ENCODE peak calls at places on chromosomes 4 and X, in five cellular contexts. One of them, this sample, is unnamed.
A peak's percentile ranks its signal among the peaks of the same experiment; 100 is the strongest.

GRCh38 chrX:120736989-120737388 is 107.1 kb upstream of the C1GALT1C1 start:
- DNase-seq in hepatocyte: no peak
- DNase-seq in NCI-H1417: no peak
- DNase-seq in SW 1271: no peak
- DNase-seq in ovary: no peak
- DNase-seq in this sample: no peak

GRCh38 chr4:88158360-88159136 is at the start of gene ABCG2:
- DNase-seq in hepatocyte: peak; percentile 62
- DNase-seq in NCI-H1417: peak; percentile 68
- DNase-seq in SW 1271: no peak
- DNase-seq in ovary: peak; percentile 43
- DNase-seq in this sample: peak; percentile 66

GRCh38 chr4:146243141-146243882 is 29.0 kb downstream of the REELD1 start:
- DNase-seq in hepatocyte: no peak
- DNase-seq in NCI-H1417: no peak
- DNase-seq in SW 1271: peak; percentile 33
- DNase-seq in ovary: peak; percentile 30
- DNase-seq in this sample: no peak

GRCh38 chr4:84019626-84020025 is 479.5 kb downstream of the NKX6-1 start:
- DNase-seq in hepatocyte: no peak
- DNase-seq in NCI-H1417: no peak
- DNase-seq in SW 1271: no peak
- DNase-seq in ovary: no peak
- DNase-seq in this sample: no peak

GRCh38 chr4:87025023-87025613 is 90.3 kb downstream of the AFF1 start:
- DNase-seq in hepatocyte: no peak
- DNase-seq in NCI-H1417: no peak
- DNase-seq in SW 1271: no peak
- DNase-seq in ovary: no peak
- DNase-seq in this sample: no peak

GRCh38 chrX:15749642-15750610 is 11.9 kb downstream of the CA5B start:
- DNase-seq in hepatocyte: no peak
- DNase-seq in NCI-H1417: no peak
- DNase-seq in SW 1271: no peak
- DNase-seq in ovary: no peak
- DNase-seq in this sample: no peak

GRCh38 chr4:136562842-136563241 is 969.5 kb downstream of the PCDH18 start:
- DNase-seq in hepatocyte: no peak
- DNase-seq in NCI-H1417: no peak
- DNase-seq in SW 1271: no peak
- DNase-seq in ovary: no peak
- DNase-seq in this sample: no peak

GRCh38 chr4:137960371-137961050 is 281.6 kb downstream of the SLC7A11 start:
- DNase-seq in hepatocyte: no peak
- DNase-seq in NCI-H1417: no peak
- DNase-seq in SW 1271: no peak
- DNase-seq in ovary: no peak
- DNase-seq in this sample: no peak

GRCh38 chrX:39212456-39212855 is 411.2 kb downstream of the MID1IP1 start:
- DNase-seq in hepatocyte: no peak
- DNase-seq in NCI-H1417: no peak
- DNase-seq in SW 1271: no peak
- DNase-seq in ovary: no peak
- DNase-seq in this sample: no peak

GRCh38 chr4:165464338-165464737 is 85.5 kb downstream of the CPE start:
- DNase-seq in hepatocyte: no peak
- DNase-seq in NCI-H1417: peak; percentile 20
- DNase-seq in SW 1271: no peak
- DNase-seq in ovary: no peak
- DNase-seq in this sample: peak; percentile 76

GRCh38 chrX:2682582-2683177 is 8.4 kb upstream of the CD99 start:
- DNase-seq in hepatocyte: no peak
- DNase-seq in NCI-H1417: no peak
- DNase-seq in SW 1271: no peak
- DNase-seq in ovary: no peak
- DNase-seq in this sample: no peak

GRCh38 chrX:56947695-56948094 is 47.6 kb downstream of the SPIN3 start:
- DNase-seq in hepatocyte: no peak
- DNase-seq in NCI-H1417: no peak
- DNase-seq in SW 1271: no peak
- DNase-seq in ovary: no peak
- DNase-seq in this sample: no peak

GRCh38 chr4:69096111-69096656 is at the start of gene UGT2B7:
- DNase-seq in hepatocyte: no peak
- DNase-seq in NCI-H1417: no peak
- DNase-seq in SW 1271: no peak
- DNase-seq in ovary: no peak
- DNase-seq in this sample: no peak

GRCh38 chr4:1746265-1746691 is 25.0 kb downstream of the TACC3 start:
- DNase-seq in hepatocyte: peak; percentile 88
- DNase-seq in NCI-H1417: peak; percentile 44
- DNase-seq in SW 1271: peak; percentile 63
- DNase-seq in ovary: peak; percentile 73
- DNase-seq in this sample: peak; percentile 81

GRCh38 chr4:56360071-56360470 is 27.2 kb downstream of the AASDH start:
- DNase-seq in hepatocyte: no peak
- DNase-seq in NCI-H1417: no peak
- DNase-seq in SW 1271: no peak
- DNase-seq in ovary: no peak
- DNase-seq in this sample: no peak

GRCh38 chr4:3403104-3403906 is 38.5 kb upstream of the HGFAC start:
- DNase-seq in hepatocyte: no peak
- DNase-seq in NCI-H1417: no peak
- DNase-seq in SW 1271: no peak
- DNase-seq in ovary: no peak
- DNase-seq in this sample: no peak

GRCh38 chr4:143046454-143046853 is 138.3 kb upstream of the USP38 start:
- DNase-seq in hepatocyte: peak; percentile 19
- DNase-seq in NCI-H1417: no peak
- DNase-seq in SW 1271: no peak
- DNase-seq in ovary: no peak
- DNase-seq in this sample: no peak

GRCh38 chrX:75893281-75893680 is 108.2 kb upstream of the MAGEE2 start:
- DNase-seq in hepatocyte: no peak
- DNase-seq in NCI-H1417: no peak
- DNase-seq in SW 1271: no peak
- DNase-seq in ovary: no peak
- DNase-seq in this sample: no peak

GRCh38 chrX:149631293-149632165 is at the start of gene TMEM185A:
- DNase-seq in hepatocyte: peak; percentile 81
- DNase-seq in NCI-H1417: peak; percentile 69
- DNase-seq in SW 1271: peak; percentile 48
- DNase-seq in ovary: peak; percentile 68
- DNase-seq in this sample: peak; percentile 56

GRCh38 chrX:118565853-118566252 is 70.2 kb downstream of the DOCK11 start:
- DNase-seq in hepatocyte: no peak
- DNase-seq in NCI-H1417: no peak
- DNase-seq in SW 1271: no peak
- DNase-seq in ovary: no peak
- DNase-seq in this sample: no peak

GRCh38 chr4:47839259-47839658 is 1.4 kb upstream of the CORIN start:
- DNase-seq in hepatocyte: peak; percentile 31
- DNase-seq in NCI-H1417: no peak
- DNase-seq in SW 1271: no peak
- DNase-seq in ovary: no peak
- DNase-seq in this sample: peak; percentile 31

This sample was measured in cerebellar cortex.